ENCODE peak calls at places on chromosomes 11 and 22, in ten cellular contexts. One of them, this sample, is unnamed.
A peak's percentile ranks its signal among the peaks of the same experiment; 100 is the strongest.

GRCh38 chr11:107898270-107898669 is 30.0 kb upstream of the RAB39A start:
- DNase-seq in K562: peak; percentile 42
- DNase-seq in stimulated activated CD4-positive, alpha-beta T cell treated with anti-CD3 and anti-CD28 coated beads, Interleukin-2, amount 100 ng/mL, for 48 hours: no peak
- DNase-seq in HTR-8/SVneo: peak; percentile 67
- DNase-seq in brain microvascular endothelial cell: peak; percentile 35
- DNase-seq in nephron progenitor cell: no peak
- DNase-seq in effector memory CD4-positive, alpha-beta T cell: no peak
- DNase-seq in choroid plexus epithelial cell: peak; percentile 85
- DNase-seq in GF-D8: peak; percentile 59
- DNase-seq in NAMALWA: peak; percentile 45
- DNase-seq in this sample: no peak

GRCh38 chr11:67311556-67312082 is 8.3 kb downstream of the SSH3 start:
- DNase-seq in NAMALWA: no peak
- DNase-seq in K562: peak; percentile 48
- DNase-seq in GF-D8: no peak
- DNase-seq in stimulated activated CD4-positive, alpha-beta T cell treated with anti-CD3 and anti-CD28 coated beads, Interleukin-2, amount 100 ng/mL, for 48 hours: no peak
- DNase-seq in HTR-8/SVneo: no peak
- DNase-seq in effector memory CD4-positive, alpha-beta T cell: no peak
- DNase-seq in brain microvascular endothelial cell: no peak
- DNase-seq in nephron progenitor cell: no peak
- DNase-seq in choroid plexus epithelial cell: no peak
- DNase-seq in this sample: no peak

GRCh38 chr11:2898366-2899079 is 12.9 kb upstream of the CDKN1C start:
- DNase-seq in K562: peak; percentile 73
- DNase-seq in choroid plexus epithelial cell: peak; percentile 95
- DNase-seq in effector memory CD4-positive, alpha-beta T cell: peak; percentile 32
- DNase-seq in brain microvascular endothelial cell: peak; percentile 89
- DNase-seq in NAMALWA: no peak
- DNase-seq in stimulated activated CD4-positive, alpha-beta T cell treated with anti-CD3 and anti-CD28 coated beads, Interleukin-2, amount 100 ng/mL, for 48 hours: no peak
- DNase-seq in HTR-8/SVneo: peak; percentile 81
- DNase-seq in GF-D8: peak; percentile 51
- DNase-seq in nephron progenitor cell: no peak
- DNase-seq in this sample: peak; percentile 56

GRCh38 chr11:8263109-8263768 is 439 bp downstream of the LMO1 start:
- DNase-seq in nephron progenitor cell: peak; percentile 59
- DNase-seq in NAMALWA: no peak
- DNase-seq in brain microvascular endothelial cell: peak; percentile 6
- DNase-seq in GF-D8: no peak
- DNase-seq in stimulated activated CD4-positive, alpha-beta T cell treated with anti-CD3 and anti-CD28 coated beads, Interleukin-2, amount 100 ng/mL, for 48 hours: no peak
- DNase-seq in HTR-8/SVneo: no peak
- DNase-seq in choroid plexus epithelial cell: peak; percentile 14
- DNase-seq in K562: no peak
- DNase-seq in effector memory CD4-positive, alpha-beta T cell: no peak
- DNase-seq in this sample: no peak

GRCh38 chr11:85423331-85423730 is 203.8 kb downstream of the DLG2 start:
- DNase-seq in nephron progenitor cell: no peak
- DNase-seq in choroid plexus epithelial cell: no peak
- DNase-seq in effector memory CD4-positive, alpha-beta T cell: no peak
- DNase-seq in K562: no peak
- DNase-seq in brain microvascular endothelial cell: no peak
- DNase-seq in stimulated activated CD4-positive, alpha-beta T cell treated with anti-CD3 and anti-CD28 coated beads, Interleukin-2, amount 100 ng/mL, for 48 hours: no peak
- DNase-seq in NAMALWA: no peak
- DNase-seq in HTR-8/SVneo: no peak
- DNase-seq in GF-D8: no peak
- DNase-seq in this sample: no peak

GRCh38 chr11:59285716-59286260 is 72.9 kb upstream of the OR5AN1 start:
- DNase-seq in GF-D8: no peak
- DNase-seq in choroid plexus epithelial cell: peak; percentile 1
- DNase-seq in K562: no peak
- DNase-seq in effector memory CD4-positive, alpha-beta T cell: no peak
- DNase-seq in brain microvascular endothelial cell: no peak
- DNase-seq in stimulated activated CD4-positive, alpha-beta T cell treated with anti-CD3 and anti-CD28 coated beads, Interleukin-2, amount 100 ng/mL, for 48 hours: no peak
- DNase-seq in NAMALWA: no peak
- DNase-seq in HTR-8/SVneo: no peak
- DNase-seq in nephron progenitor cell: no peak
- DNase-seq in this sample: no peak

GRCh38 chr11:63914896-63915681 is 1.9 kb downstream of the RCOR2 start:
- DNase-seq in brain microvascular endothelial cell: no peak
- DNase-seq in choroid plexus epithelial cell: no peak
- DNase-seq in HTR-8/SVneo: no peak
- DNase-seq in stimulated activated CD4-positive, alpha-beta T cell treated with anti-CD3 and anti-CD28 coated beads, Interleukin-2, amount 100 ng/mL, for 48 hours: no peak
- DNase-seq in NAMALWA: no peak
- DNase-seq in nephron progenitor cell: peak; percentile 30
- DNase-seq in GF-D8: no peak
- DNase-seq in effector memory CD4-positive, alpha-beta T cell: no peak
- DNase-seq in K562: no peak
- DNase-seq in this sample: no peak

GRCh38 chr22:27212617-27213177 is 555.3 kb downstream of the MIAT start:
- DNase-seq in K562: peak; percentile 3
- DNase-seq in GF-D8: no peak
- DNase-seq in effector memory CD4-positive, alpha-beta T cell: no peak
- DNase-seq in NAMALWA: no peak
- DNase-seq in HTR-8/SVneo: peak; percentile 63
- DNase-seq in brain microvascular endothelial cell: peak; percentile 90
- DNase-seq in nephron progenitor cell: peak; percentile 52
- DNase-seq in stimulated activated CD4-positive, alpha-beta T cell treated with anti-CD3 and anti-CD28 coated beads, Interleukin-2, amount 100 ng/mL, for 48 hours: no peak
- DNase-seq in choroid plexus epithelial cell: peak; percentile 98
- DNase-seq in this sample: no peak

GRCh38 chr11:72551571-72551970 is 117.2 kb upstream of the CLPB start:
- DNase-seq in GF-D8: no peak
- DNase-seq in nephron progenitor cell: no peak
- DNase-seq in stimulated activated CD4-positive, alpha-beta T cell treated with anti-CD3 and anti-CD28 coated beads, Interleukin-2, amount 100 ng/mL, for 48 hours: no peak
- DNase-seq in K562: no peak
- DNase-seq in effector memory CD4-positive, alpha-beta T cell: no peak
- DNase-seq in choroid plexus epithelial cell: no peak
- DNase-seq in HTR-8/SVneo: no peak
- DNase-seq in brain microvascular endothelial cell: no peak
- DNase-seq in NAMALWA: no peak
- DNase-seq in this sample: no peak